ENCODE peak calls at places on chromosomes 1 and 21, in six cellular contexts. One of them, this sample, is unnamed.

GRCh38 chr1:160406131-160406968 is 6.0 kb downstream of the VANGL2 start:
- DNase-seq in cardiac fibroblast: no peak
- DNase-seq in GM12864: no peak
- DNase-seq in suprapubic skin: no peak
- DNase-seq in kidney epithelial cell: no peak
- DNase-seq in A673: no peak
- DNase-seq in this sample: no peak

GRCh38 chr21:30044447-30045064 is 104.8 kb upstream of the GRIK1 start:
- DNase-seq in GM12864: no peak
- DNase-seq in cardiac fibroblast: peak
- DNase-seq in kidney epithelial cell: no peak
- DNase-seq in A673: peak
- DNase-seq in suprapubic skin: no peak
- DNase-seq in this sample: no peak

GRCh38 chr1:148318123-148318899 is 164.8 kb downstream of the PPIAL4G start:
- DNase-seq in suprapubic skin: no peak
- DNase-seq in cardiac fibroblast: peak
- DNase-seq in A673: no peak
- DNase-seq in kidney epithelial cell: no peak
- DNase-seq in GM12864: peak
- DNase-seq in this sample: no peak

GRCh38 chr1:233441981-233442380 is 114.5 kb downstream of the MAP3K21 start:
- DNase-seq in A673: no peak
- DNase-seq in GM12864: no peak
- DNase-seq in suprapubic skin: no peak
- DNase-seq in kidney epithelial cell: no peak
- DNase-seq in cardiac fibroblast: no peak
- DNase-seq in this sample: no peak

GRCh38 chr1:26459148-26459547 is 13.1 kb upstream of the HMGN2 start:
- DNase-seq in GM12864: no peak
- DNase-seq in cardiac fibroblast: no peak
- DNase-seq in suprapubic skin: no peak
- DNase-seq in A673: no peak
- DNase-seq in kidney epithelial cell: no peak
- DNase-seq in this sample: no peak

GRCh38 chr1:92317836-92318493 is 19.1 kb downstream of the RPAP2 start:
- DNase-seq in cardiac fibroblast: peak
- DNase-seq in kidney epithelial cell: no peak
- DNase-seq in A673: no peak
- DNase-seq in GM12864: no peak
- DNase-seq in suprapubic skin: no peak
- DNase-seq in this sample: no peak

GRCh38 chr1:198340139-198340538 is 183.3 kb downstream of the NEK7 start:
- DNase-seq in suprapubic skin: no peak
- DNase-seq in cardiac fibroblast: no peak
- DNase-seq in A673: no peak
- DNase-seq in kidney epithelial cell: no peak
- DNase-seq in GM12864: no peak
- DNase-seq in this sample: no peak

GRCh38 chr1:31617218-31617916 is at the start of gene HCRTR1:
- DNase-seq in A673: no peak
- DNase-seq in cardiac fibroblast: no peak
- DNase-seq in kidney epithelial cell: no peak
- DNase-seq in GM12864: no peak
- DNase-seq in suprapubic skin: no peak
- DNase-seq in this sample: no peak

GRCh38 chr1:201896951-201897391 is 8.3 kb downstream of the SHISA4 start:
- DNase-seq in kidney epithelial cell: no peak
- DNase-seq in A673: no peak
- DNase-seq in suprapubic skin: no peak
- DNase-seq in cardiac fibroblast: peak
- DNase-seq in GM12864: no peak
- DNase-seq in this sample: no peak

GRCh38 chr1:2199042-2199810 is 4.7 kb upstream of the FAAP20 start:
- DNase-seq in suprapubic skin: peak
- DNase-seq in cardiac fibroblast: peak
- DNase-seq in A673: peak
- DNase-seq in kidney epithelial cell: no peak
- DNase-seq in GM12864: peak
- DNase-seq in this sample: no peak

GRCh38 chr1:161763522-161764098 is 2.5 kb upstream of the ATF6 start:
- DNase-seq in A673: peak
- DNase-seq in suprapubic skin: no peak
- DNase-seq in GM12864: no peak
- DNase-seq in cardiac fibroblast: peak
- DNase-seq in kidney epithelial cell: no peak
- DNase-seq in this sample: no peak

GRCh38 chr21:43467785-43468184 is 40.9 kb upstream of the SIK1 start:
- DNase-seq in GM12864: no peak
- DNase-seq in kidney epithelial cell: no peak
- DNase-seq in cardiac fibroblast: no peak
- DNase-seq in suprapubic skin: peak
- DNase-seq in A673: no peak
- DNase-seq in this sample: no peak

GRCh38 chr1:183450086-183450485 is 22.2 kb upstream of the SMG7 start:
- DNase-seq in kidney epithelial cell: no peak
- DNase-seq in cardiac fibroblast: peak
- DNase-seq in A673: no peak
- DNase-seq in suprapubic skin: no peak
- DNase-seq in GM12864: no peak
- DNase-seq in this sample: no peak

GRCh38 chr1:27527223-27527856 is 37.4 kb upstream of the WASF2 start:
- DNase-seq in A673: no peak
- DNase-seq in kidney epithelial cell: no peak
- DNase-seq in GM12864: no peak
- DNase-seq in suprapubic skin: peak
- DNase-seq in cardiac fibroblast: no peak
- DNase-seq in this sample: no peak

GRCh38 chr1:104706631-104707147 is 957.0 kb downstream of the AMY1C start:
- DNase-seq in suprapubic skin: no peak
- DNase-seq in GM12864: peak
- DNase-seq in kidney epithelial cell: no peak
- DNase-seq in cardiac fibroblast: peak
- DNase-seq in A673: no peak
- DNase-seq in this sample: no peak

GRCh38 chr1:155202198-155202597 is 5.5 kb downstream of the THBS3 start:
- DNase-seq in suprapubic skin: no peak
- DNase-seq in cardiac fibroblast: no peak
- DNase-seq in kidney epithelial cell: no peak
- DNase-seq in A673: no peak
- DNase-seq in GM12864: no peak
- DNase-seq in this sample: no peak

GRCh38 chr1:227787513-227788278 is 27.8 kb upstream of the PRSS38 start:
- DNase-seq in suprapubic skin: peak
- DNase-seq in kidney epithelial cell: peak
- DNase-seq in GM12864: peak
- DNase-seq in cardiac fibroblast: peak
- DNase-seq in A673: peak
- DNase-seq in this sample: no peak

GRCh38 chr1:227785812-227786608 is 29.5 kb upstream of the PRSS38 start:
- DNase-seq in GM12864: no peak
- DNase-seq in A673: no peak
- DNase-seq in suprapubic skin: peak
- DNase-seq in cardiac fibroblast: no peak
- DNase-seq in kidney epithelial cell: no peak
- DNase-seq in this sample: no peak

GRCh38 chr1:227788279-227789041 is 27.0 kb upstream of the PRSS38 start:
- DNase-seq in kidney epithelial cell: no peak
- DNase-seq in A673: peak
- DNase-seq in suprapubic skin: peak
- DNase-seq in cardiac fibroblast: no peak
- DNase-seq in GM12864: no peak
- DNase-seq in this sample: no peak

GRCh38 chr1:227785094-227785811 is 30.2 kb upstream of the PRSS38 start:
- DNase-seq in cardiac fibroblast: no peak
- DNase-seq in GM12864: no peak
- DNase-seq in A673: no peak
- DNase-seq in suprapubic skin: no peak
- DNase-seq in kidney epithelial cell: no peak
- DNase-seq in this sample: no peak

DNA sequence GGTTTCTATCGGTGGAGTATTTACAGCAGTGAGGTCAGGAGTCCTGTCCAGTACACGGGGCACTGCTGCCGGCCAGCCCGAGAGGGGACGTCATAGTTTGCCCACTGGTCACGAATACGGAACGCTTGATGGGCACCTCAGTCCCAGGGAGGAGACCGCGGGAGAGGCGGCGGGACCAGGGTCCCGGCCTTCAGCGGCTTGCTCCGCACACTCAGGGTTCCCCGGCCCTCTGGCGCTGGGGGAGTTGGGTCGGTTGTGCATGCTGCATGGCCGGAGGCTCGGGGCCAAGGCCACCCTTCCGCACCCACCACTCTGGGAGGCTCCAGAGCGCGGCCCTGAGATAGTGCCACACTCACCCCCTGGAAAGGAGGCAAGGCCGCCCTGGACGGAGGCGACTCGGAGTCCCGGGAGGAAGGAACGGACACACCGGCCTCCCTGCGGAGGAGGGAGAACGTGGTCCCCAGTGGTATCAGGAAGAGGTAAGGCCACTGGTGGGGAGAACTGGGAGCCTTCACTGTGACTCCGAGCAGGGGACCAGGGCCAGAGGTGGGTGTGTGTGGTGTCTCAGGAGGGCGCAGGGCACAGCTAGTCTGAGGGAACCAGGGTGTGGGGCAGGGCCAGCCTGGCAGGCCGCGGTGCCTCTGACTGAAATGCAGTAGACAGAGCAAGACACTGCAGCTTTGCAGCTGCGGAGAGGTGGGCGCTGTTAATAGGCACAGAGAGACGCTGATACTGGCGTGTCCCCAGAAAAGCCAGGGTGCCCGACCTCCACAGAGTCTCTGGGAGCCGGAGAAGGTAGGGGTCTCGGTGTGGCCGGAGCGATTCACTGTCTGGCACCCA is 28.6 kb upstream of the PRSS38 start:
- DNase-seq in A673: no peak
- DNase-seq in suprapubic skin: peak
- DNase-seq in cardiac fibroblast: no peak
- DNase-seq in kidney epithelial cell: no peak
- DNase-seq in GM12864: no peak
- DNase-seq in this sample: no peak
- H3K4me3 ChIP-seq in A673: peak
- H3K4me3 ChIP-seq in suprapubic skin: peak
- H3K4me3 ChIP-seq in cardiac fibroblast: peak
- H3K4me3 ChIP-seq in kidney epithelial cell: peak
- H3K4me3 ChIP-seq in GM12864: peak
- H3K4me3 ChIP-seq in this sample: peak

GRCh38 chr1:199545780-199546179 is 481.7 kb upstream of the NR5A2 start:
- DNase-seq in suprapubic skin: no peak
- DNase-seq in kidney epithelial cell: no peak
- DNase-seq in cardiac fibroblast: peak
- DNase-seq in A673: no peak
- DNase-seq in GM12864: no peak
- DNase-seq in this sample: no peak
- TF ChIP-seq CTCF in suprapubic skin: no peak
- TF ChIP-seq CTCF in kidney epithelial cell: peak
- TF ChIP-seq CTCF in cardiac fibroblast: peak
- TF ChIP-seq CTCF in A673: peak
- TF ChIP-seq CTCF in GM12864: peak
- TF ChIP-seq CTCF in this sample: no peak

GRCh38 chr1:169631249-169631648 is 1.3 kb upstream of the SELP start:
- DNase-seq in suprapubic skin: no peak
- DNase-seq in cardiac fibroblast: no peak
- DNase-seq in kidney epithelial cell: no peak
- DNase-seq in A673: no peak
- DNase-seq in GM12864: no peak
- DNase-seq in this sample: no peak
- H3K4me3 ChIP-seq in suprapubic skin: no peak
- H3K4me3 ChIP-seq in cardiac fibroblast: no peak
- H3K4me3 ChIP-seq in kidney epithelial cell: no peak
- H3K4me3 ChIP-seq in A673: no peak
- H3K4me3 ChIP-seq in GM12864: no peak
- H3K4me3 ChIP-seq in this sample: no peak

DNA sequence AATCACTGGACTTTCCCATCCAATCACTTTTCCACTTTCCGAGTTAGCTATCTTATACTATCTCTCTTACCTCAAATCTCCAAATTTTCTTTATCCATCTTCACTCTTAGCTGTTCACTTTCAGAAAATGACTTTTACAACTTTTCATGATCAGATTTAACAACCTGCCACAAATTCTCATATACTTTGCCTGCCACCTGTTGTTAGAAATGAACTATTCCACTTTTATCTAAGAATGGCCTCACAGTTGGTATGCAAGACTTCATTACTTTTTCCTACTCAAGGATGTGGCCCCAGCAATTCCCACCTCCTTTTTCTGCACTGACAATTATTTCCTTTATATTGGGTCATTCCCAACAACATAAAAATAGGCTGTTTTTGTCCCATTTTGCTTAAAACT is 93.6 kb upstream of the DEPDC1 start:
- DNase-seq in A673: no peak
- DNase-seq in suprapubic skin: no peak
- DNase-seq in cardiac fibroblast: peak
- DNase-seq in GM12864: no peak
- DNase-seq in kidney epithelial cell: no peak
- DNase-seq in this sample: no peak
- TF ChIP-seq CTCF in A673: no peak
- TF ChIP-seq CTCF in suprapubic skin: no peak
- TF ChIP-seq CTCF in cardiac fibroblast: no peak
- TF ChIP-seq CTCF in GM12864: no peak
- TF ChIP-seq CTCF in kidney epithelial cell: no peak
- TF ChIP-seq CTCF in this sample: no peak

GRCh38 chr1:47992720-47993119 is 4.5 kb downstream of the TRABD2B start:
- DNase-seq in GM12864: no peak
- DNase-seq in cardiac fibroblast: peak
- DNase-seq in kidney epithelial cell: no peak
- DNase-seq in A673: peak
- DNase-seq in suprapubic skin: peak
- DNase-seq in this sample: no peak
- H3K4me3 ChIP-seq in GM12864: no peak
- H3K4me3 ChIP-seq in cardiac fibroblast: no peak
- H3K4me3 ChIP-seq in kidney epithelial cell: peak
- H3K4me3 ChIP-seq in A673: no peak
- H3K4me3 ChIP-seq in suprapubic skin: no peak
- H3K4me3 ChIP-seq in this sample: no peak

This sample was measured in AG04449.